ENCODE peak calls at places on chromosomes 1 and 21, in seven cellular contexts. J is upper lobe of right lung, C is progenitor cell of endocrine pancreas, L is thoracic aorta, R is GM23338, V is colonic mucosa, U is WERI-Rb-1. A is an unnamed sample.

GRCh38 chr1:83641828-83642443 is 357.0 kb downstream of the TTLL7 start:
- DNase-seq in J (no peak), C (no peak), L (no peak), R (no peak), V (no peak), U (no peak), A (no peak)

GRCh38 chr1:247322437-247322836 is 9.2 kb downstream of the ZNF496 start:
- DNase-seq in J (no peak), C (no peak), L (no peak), R (no peak), V (no peak), U (no peak), A (no peak)

GRCh38 chr1:185281245-185281644 is 35.8 kb downstream of the IVNS1ABP start:
- DNase-seq in J (no peak), C (no peak), L (no peak), R (no peak), V (no peak), U (no peak), A (no peak)

GRCh38 chr1:168261390-168261789 is 19.3 kb upstream of the TBX19 start:
- DNase-seq in J (no peak), C (no peak), L (no peak), R (no peak), V (no peak), U (no peak), A (no peak)

GRCh38 chr1:177585492-177586220 is 384.2 kb downstream of the SEC16B start:
- DNase-seq in J (no peak), C (no peak), L (no peak), R (no peak), V (peak; percentile 73), U (no peak), A (no peak)

GRCh38 chr1:199821029-199821779 is 206.3 kb upstream of the NR5A2 start:
- DNase-seq in J (no peak), C (no peak), L (no peak), R (no peak), V (peak; percentile 25), U (no peak), A (no peak)

GRCh38 chr1:235843458-235843857 is 23.2 kb downstream of the LYST start:
- DNase-seq in J (no peak), C (no peak), L (no peak), R (peak; percentile 27), V (peak; percentile 33), U (peak; percentile 21), A (no peak)

GRCh38 chr1:44131411-44131810 is 10.0 kb downstream of the KLF18 start:
- DNase-seq in J (no peak), C (no peak), L (peak; percentile 22), R (no peak), V (no peak), U (no peak), A (no peak)

GRCh38 chr1:237235080-237235479 is 193.1 kb downstream of the RYR2 start:
- DNase-seq in J (no peak), C (no peak), L (no peak), R (no peak), V (no peak), U (no peak), A (no peak)

GRCh38 chr1:201810466-201811216 is 18.3 kb upstream of the IPO9 start:
- DNase-seq in J (no peak), C (no peak), L (no peak), R (no peak), V (no peak), U (no peak), A (no peak)

GRCh38 chr1:8032351-8032750 is 6.2 kb upstream of the ERRFI1 start:
- DNase-seq in J (no peak), C (no peak), L (no peak), R (no peak), V (no peak), U (no peak), A (no peak)

GRCh38 chr1:155309423-155310021 is 856 bp downstream of the FDPS start:
- DNase-seq in J (peak; percentile 80), C (no peak), L (no peak), R (no peak), V (peak; percentile 53), U (no peak), A (no peak)

DNA sequence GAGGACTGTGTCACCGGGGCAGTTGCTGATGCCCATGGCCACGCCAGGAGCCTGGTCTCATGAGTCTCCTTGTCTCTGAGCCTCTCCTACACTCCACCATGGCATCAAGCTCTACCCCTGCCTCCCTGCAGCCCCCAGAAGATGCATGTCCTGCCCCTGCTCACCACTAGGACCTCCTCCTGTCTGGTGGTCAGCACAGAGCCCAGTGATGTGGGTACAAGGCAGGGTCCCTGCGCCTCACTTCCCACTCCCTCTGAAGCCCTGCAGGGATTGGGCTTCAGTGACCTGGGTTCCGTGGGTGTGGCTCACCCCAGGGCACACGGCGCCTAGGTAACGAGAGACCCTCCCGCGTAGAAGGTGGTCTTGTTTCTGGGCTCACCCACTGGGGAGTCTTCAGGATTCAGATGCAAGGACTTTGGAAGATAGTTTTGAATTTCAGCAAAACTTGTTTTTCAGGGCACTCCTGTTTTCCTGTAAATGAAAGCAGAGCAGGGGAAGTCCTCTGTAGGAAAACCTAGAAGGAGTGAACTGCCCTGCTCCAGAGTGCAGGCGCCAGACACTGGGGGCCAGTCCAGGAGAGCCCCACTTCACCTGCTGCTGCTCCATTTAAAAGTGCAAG is 2.8 kb downstream of the COL18A1 start:
- DNase-seq in J (no peak), C (no peak), L (no peak), R (no peak), V (no peak), U (no peak), A (no peak)
- TF ChIP-seq CTCF in J (no peak), C (peak; percentile 42), L (no peak), R (no peak), V (no peak), U (peak; percentile 36), A (no peak)

DNA sequence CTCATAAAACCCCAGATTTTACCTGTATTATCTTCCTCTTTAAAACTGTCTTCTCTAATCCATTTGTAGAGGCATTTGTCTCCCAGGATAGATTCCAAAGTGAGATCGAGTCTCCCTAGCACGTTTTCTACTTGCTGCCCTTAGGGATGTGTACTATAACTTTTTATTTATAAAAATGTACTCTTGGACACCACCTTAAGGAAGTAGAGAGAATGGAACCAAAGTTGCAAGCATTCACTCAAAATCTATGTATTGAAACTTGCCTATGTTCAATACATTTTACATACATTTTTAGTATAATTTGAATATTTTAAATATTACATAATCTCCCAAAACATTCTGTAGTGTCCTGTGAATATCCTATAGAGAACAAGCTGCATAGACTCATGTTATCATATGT is 842 bp upstream of the SPRR2A start:
- DNase-seq in J (no peak), C (no peak), L (no peak), R (no peak), V (no peak), U (no peak), A (no peak)
- TF ChIP-seq CTCF in J (no peak), C (no peak), L (no peak), R (no peak), V (no peak), U (no peak), A (no peak)

GRCh38 chr1:156947127-156947526 is 26.7 kb downstream of the LRRC71 start:
- DNase-seq in J (no peak), C (no peak), L (no peak), R (no peak), V (no peak), U (no peak), A (no peak)

GRCh38 chr1:156945881-156946661 is 25.6 kb downstream of the LRRC71 start:
- DNase-seq in J (no peak), C (no peak), L (no peak), R (no peak), V (peak; percentile 52), U (no peak), A (no peak)

GRCh38 chr1:156947818-156948525 is 27.5 kb downstream of the LRRC71 start:
- DNase-seq in J (no peak), C (no peak), L (no peak), R (no peak), V (no peak), U (no peak), A (no peak)

GRCh38 chr1:156949127-156949526 is 28.7 kb downstream of the LRRC71 start:
- DNase-seq in J (no peak), C (no peak), L (no peak), R (no peak), V (no peak), U (no peak), A (no peak)

GRCh38 chr1:156948708-156949107 is 28.3 kb downstream of the LRRC71 start:
- DNase-seq in J (no peak), C (no peak), L (no peak), R (peak; percentile 69), V (no peak), U (no peak), A (no peak)
- TF ChIP-seq CTCF in J (no peak), C (peak; percentile 42), L (no peak), R (peak; percentile 65), V (no peak), U (peak; percentile 74), A (peak; percentile 20)

DNA sequence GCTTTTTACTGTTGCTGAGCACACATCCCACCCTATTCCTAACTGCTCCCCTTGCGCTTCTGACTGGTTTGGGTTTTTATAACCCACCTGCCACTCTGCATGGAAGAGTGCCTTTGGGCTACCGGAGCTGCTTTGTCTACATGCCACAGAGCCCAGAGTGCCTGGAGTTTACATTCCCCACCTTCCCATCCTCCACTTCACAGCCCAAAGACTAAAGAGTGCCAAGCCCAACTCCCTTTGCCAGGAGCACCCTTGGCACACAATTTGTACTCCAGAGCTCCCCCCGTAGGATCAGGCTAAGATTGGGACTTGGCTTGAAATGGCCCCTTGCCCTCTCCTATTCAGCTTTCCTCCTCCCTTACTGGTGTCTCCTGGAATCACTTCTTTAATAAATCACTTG is 63.3 kb downstream of the LHX9 start:
- DNase-seq in J (no peak), C (no peak), L (no peak), R (peak; percentile 16), V (no peak), U (no peak), A (no peak)
- TF ChIP-seq CTCF in J (no peak), C (no peak), L (no peak), R (no peak), V (no peak), U (no peak), A (no peak)

DNA sequence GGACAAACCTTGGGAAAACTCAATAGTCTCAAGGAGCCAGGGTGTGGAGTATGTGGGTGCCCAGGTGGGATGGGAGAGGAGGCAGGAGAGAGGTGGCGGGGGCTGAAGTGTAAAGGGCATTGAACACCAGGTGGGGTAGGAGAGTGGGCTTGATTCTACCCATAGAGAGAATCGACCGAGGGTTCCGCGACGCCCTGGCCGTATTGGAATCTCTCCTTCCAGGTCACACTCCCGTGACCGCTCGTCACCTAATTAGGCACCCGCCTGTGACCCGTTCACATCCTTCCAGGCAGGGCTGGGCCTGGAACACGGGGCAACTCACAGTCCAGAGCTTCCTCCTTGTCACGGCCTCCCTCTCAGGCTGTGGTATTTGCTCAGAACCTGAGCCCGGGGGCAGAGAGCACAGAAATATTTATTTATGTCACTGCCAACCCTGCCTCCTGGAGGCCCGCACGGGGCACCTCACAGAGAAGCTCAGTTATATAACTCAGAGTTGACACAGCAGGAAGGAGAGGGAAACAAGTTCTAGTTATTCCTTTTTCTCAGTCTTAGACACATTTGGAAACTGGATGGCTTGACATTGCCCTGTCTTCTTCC is 12.0 kb downstream of the NCMAP start:
- DNase-seq in J (peak; percentile 86), C (no peak), L (no peak), R (peak; percentile 65), V (peak; percentile 77), U (no peak), A (peak; percentile 12)
- TF ChIP-seq CTCF in J (no peak), C (peak; percentile 15), L (no peak), R (no peak), V (no peak), U (peak; percentile 30), A (no peak)

GRCh38 chr1:153977250-153978240 is at the start of gene JTB:
- DNase-seq in J (peak; percentile 95), C (peak; percentile 66), L (peak; percentile 74), R (peak; percentile 96), V (peak; percentile 94), U (peak; percentile 99), A (peak; percentile 89)
- TF ChIP-seq CTCF in J (no peak), C (peak; percentile 19), L (no peak), R (no peak), V (no peak), U (peak; percentile 23), A (no peak)